ENCODE peak calls at places on chromosomes 12 and 14, in nine cellular contexts. T is astrocyte, I is GM23338, B is brain microvascular endothelial cell, F is gastrocnemius medialis, N is foreskin keratinocyte, D is right atrium auricular region, Y is lower leg skin, J is endothelial cell. Q is an unnamed sample.

GRCh38 chr12:14611640-14612203 is 44.0 kb upstream of the PLBD1 start:
- DNase-seq in T (no peak), I (no peak), B (no peak), F (no peak), N (no peak), D (no peak), Y (no peak), J (no peak), Q (no peak)

GRCh38 chr12:77796775-77797174 is 33.9 kb upstream of the NAV3 start:
- DNase-seq in T (peak), I (no peak), B (no peak), F (no peak), N (peak), D (no peak), Y (no peak), J (no peak), Q (no peak)

GRCh38 chr14:23349156-23349845 is 3.4 kb downstream of the SLC22A17 start:
- DNase-seq in T (no peak), I (no peak), B (no peak), F (no peak), N (no peak), D (no peak), Y (no peak), J (no peak), Q (no peak)

GRCh38 chr12:131101006-131101405 is 147.3 kb downstream of the ADGRD1 start:
- DNase-seq in T (no peak), I (no peak), B (no peak), F (no peak), N (no peak), D (no peak), Y (no peak), J (no peak), Q (no peak)

GRCh38 chr12:119444462-119445044 is 110.0 kb downstream of the CCDC60 start:
- DNase-seq in T (peak), I (peak), B (peak), F (peak), N (no peak), D (no peak), Y (peak), J (peak), Q (peak)

GRCh38 chr12:4996714-4997113 is 47.0 kb upstream of the KCNA5 start:
- DNase-seq in T (no peak), I (no peak), B (no peak), F (no peak), N (no peak), D (no peak), Y (no peak), J (no peak), Q (no peak)

GRCh38 chr12:53999596-54000104 is 311 bp upstream of the HOXC9 start:
- DNase-seq in T (no peak), I (peak), B (no peak), F (peak), N (peak), D (no peak), Y (peak), J (no peak), Q (no peak)

GRCh38 chr14:96484391-96484790 is 17.8 kb upstream of the PAPOLA start:
- DNase-seq in T (no peak), I (no peak), B (no peak), F (no peak), N (no peak), D (no peak), Y (no peak), J (no peak), Q (no peak)

GRCh38 chr12:128823216-128823915 is 392 bp downstream of the SLC15A4 start:
- DNase-seq in T (peak), I (peak), B (no peak), F (no peak), N (no peak), D (no peak), Y (no peak), J (peak), Q (peak)

GRCh38 chr12:12741705-12742104 is 24.5 kb downstream of the CDKN1B start:
- DNase-seq in T (no peak), I (no peak), B (no peak), F (no peak), N (no peak), D (no peak), Y (no peak), J (no peak), Q (no peak)

GRCh38 chr12:57090924-57091632 is 2.2 kb downstream of the NAB2 start:
- DNase-seq in T (no peak), I (no peak), B (no peak), F (no peak), N (no peak), D (no peak), Y (no peak), J (no peak), Q (no peak)

GRCh38 chr14:98489115-98489514 is 782.9 kb downstream of the BCL11B start:
- DNase-seq in T (peak), I (no peak), B (no peak), F (no peak), N (peak), D (no peak), Y (no peak), J (no peak), Q (no peak)

GRCh38 chr14:103190731-103191130 is 67.5 kb downstream of the TNFAIP2 start:
- DNase-seq in T (no peak), I (no peak), B (no peak), F (no peak), N (no peak), D (no peak), Y (no peak), J (no peak), Q (no peak)

GRCh38 chr14:84129028-84129427 is 1400.9 kb upstream of the FLRT2 start:
- DNase-seq in T (no peak), I (no peak), B (no peak), F (no peak), N (no peak), D (no peak), Y (no peak), J (no peak), Q (no peak)

GRCh38 chr14:29805415-29806123 is 122.1 kb downstream of the PRKD1 start:
- DNase-seq in T (peak), I (no peak), B (peak), F (peak), N (peak), D (peak), Y (peak), J (no peak), Q (no peak)

GRCh38 chr14:72247896-72248295 is 315.7 kb downstream of the RGS6 start:
- DNase-seq in T (no peak), I (no peak), B (no peak), F (no peak), N (no peak), D (no peak), Y (no peak), J (no peak), Q (no peak)

GRCh38 chr14:52563120-52563519 is 10.5 kb downstream of the GPR137C start:
- DNase-seq in T (peak), I (no peak), B (peak), F (no peak), N (peak), D (no peak), Y (no peak), J (no peak), Q (no peak)

GRCh38 chr12:122116707-122117535 is 38.4 kb downstream of the MLXIP start:
- DNase-seq in T (no peak), I (no peak), B (no peak), F (no peak), N (no peak), D (no peak), Y (no peak), J (no peak), Q (no peak)

GRCh38 chr12:101375573-101375972 is 32.0 kb downstream of the ARL1 start:
- DNase-seq in T (no peak), I (no peak), B (no peak), F (no peak), N (no peak), D (no peak), Y (no peak), J (no peak), Q (no peak)

GRCh38 chr14:74973003-74973614 is 17.7 kb upstream of the PGF start:
- DNase-seq in T (peak), I (no peak), B (peak), F (no peak), N (no peak), D (no peak), Y (peak), J (peak), Q (no peak)

GRCh38 chr12:19018302-19018980 is 111.1 kb upstream of the PLEKHA5 start:
- DNase-seq in T (peak), I (no peak), B (peak), F (no peak), N (peak), D (no peak), Y (no peak), J (no peak), Q (no peak)

GRCh38 chr14:93042968-93043940 is 72.5 kb downstream of the ITPK1 start:
- DNase-seq in T (peak), I (no peak), B (peak), F (peak), N (peak), D (peak), Y (peak), J (no peak), Q (peak)

GRCh38 chr12:113914176-113914575 is 51.9 kb downstream of the RBM19 start:
- DNase-seq in T (no peak), I (no peak), B (no peak), F (no peak), N (no peak), D (no peak), Y (no peak), J (no peak), Q (no peak)
- TF ChIP-seq CTCF in T (no peak), I (no peak), B (no peak), F (no peak), N (no peak), D (no peak), Y (no peak), J (no peak), Q (no peak)

GRCh38 chr14:104224516-104225281 is 86.3 kb downstream of the KIF26A start:
- DNase-seq in T (no peak), I (peak), B (no peak), F (no peak), N (no peak), D (no peak), Y (no peak), J (peak), Q (no peak)
- TF ChIP-seq CTCF in T (no peak), I (peak), B (peak), F (peak), N (no peak), D (peak), Y (no peak), J (peak), Q (no peak)

GRCh38 chr14:91311284-91311662 is 66.8 kb upstream of the GPR68 start:
- DNase-seq in T (no peak), I (no peak), B (no peak), F (no peak), N (no peak), D (no peak), Y (no peak), J (no peak), Q (no peak)
- TF ChIP-seq CTCF in T (no peak), I (no peak), B (no peak), F (no peak), N (no peak), D (no peak), Y (no peak), J (no peak), Q (no peak)

GRCh38 chr14:58565834-58566233 is 71.9 kb upstream of the DACT1 start:
- DNase-seq in T (no peak), I (no peak), B (no peak), F (no peak), N (no peak), D (no peak), Y (no peak), J (no peak), Q (peak)
- TF ChIP-seq CTCF in T (no peak), I (no peak), B (no peak), F (no peak), N (no peak), D (no peak), Y (no peak), J (no peak), Q (no peak)

GRCh38 chr12:72271401-72271740 is 799 bp upstream of the TRHDE start:
- DNase-seq in T (no peak), I (peak), B (peak), F (no peak), N (no peak), D (peak), Y (no peak), J (peak), Q (no peak)

GRCh38 chr12:72267974-72268373 is 4.2 kb upstream of the TRHDE start:
- DNase-seq in T (no peak), I (peak), B (no peak), F (no peak), N (no peak), D (no peak), Y (no peak), J (no peak), Q (no peak)

GRCh38 chr12:72270246-72270645 is 1.9 kb upstream of the TRHDE start:
- DNase-seq in T (no peak), I (no peak), B (no peak), F (no peak), N (no peak), D (no peak), Y (no peak), J (no peak), Q (no peak)

GRCh38 chr12:72268386-72268785 is 3.8 kb upstream of the TRHDE start:
- DNase-seq in T (no peak), I (no peak), B (no peak), F (no peak), N (no peak), D (no peak), Y (no peak), J (no peak), Q (no peak)

GRCh38 chr12:72269491-72269890 is 2.7 kb upstream of the TRHDE start:
- DNase-seq in T (no peak), I (no peak), B (no peak), F (no peak), N (no peak), D (no peak), Y (no peak), J (no peak), Q (no peak)
- TF ChIP-seq CTCF in T (no peak), I (no peak), B (no peak), F (no peak), N (no peak), D (no peak), Y (no peak), J (no peak), Q (no peak)

DNA sequence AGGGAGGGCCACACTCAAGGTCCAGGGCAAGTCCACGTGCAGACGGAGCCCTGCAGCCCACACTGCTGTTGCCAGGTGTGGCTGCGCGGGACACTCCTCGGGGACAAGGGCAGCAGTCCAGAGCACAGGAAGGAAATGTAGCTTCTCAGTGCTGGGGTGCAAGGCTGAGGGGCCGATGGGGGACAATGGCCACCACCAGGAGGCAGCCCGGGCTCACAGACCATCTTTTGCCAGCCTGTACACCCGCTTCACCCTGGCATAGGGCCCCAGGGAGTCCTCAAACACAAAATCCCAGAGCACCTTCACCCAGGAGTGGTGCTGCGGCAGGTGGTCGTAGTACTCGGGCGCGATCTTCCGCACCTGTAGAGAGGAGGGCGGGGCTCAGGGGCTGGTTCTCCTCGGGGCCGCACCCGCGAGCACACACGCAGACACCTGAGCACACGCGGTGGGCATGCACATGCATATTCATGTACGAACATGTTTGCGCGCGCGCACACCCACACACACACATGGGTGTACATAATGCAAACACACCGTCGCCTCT is 12.8 kb downstream of the DEGS2 start:
- DNase-seq in T (no peak), I (no peak), B (no peak), F (no peak), N (no peak), D (no peak), Y (no peak), J (no peak), Q (no peak)
- TF ChIP-seq CTCF in T (no peak), I (no peak), B (peak), F (no peak), N (no peak), D (no peak), Y (no peak), J (no peak), Q (no peak)

GRCh38 chr12:93727195-93727811 is 50.1 kb downstream of the CRADD start:
- DNase-seq in T (no peak), I (no peak), B (no peak), F (peak), N (no peak), D (no peak), Y (no peak), J (no peak), Q (no peak)
- TF ChIP-seq CTCF in T (no peak), I (no peak), B (no peak), F (peak), N (no peak), D (no peak), Y (no peak), J (no peak), Q (no peak)

GRCh38 chr14:24368215-24368561 is 204 bp downstream of the NFATC4 start:
- DNase-seq in T (no peak), I (peak), B (no peak), F (no peak), N (no peak), D (no peak), Y (no peak), J (no peak), Q (no peak)

GRCh38 chr14:24369907-24370687 is 2.1 kb downstream of the NFATC4 start:
- DNase-seq in T (no peak), I (no peak), B (no peak), F (no peak), N (no peak), D (no peak), Y (no peak), J (no peak), Q (no peak)

GRCh38 chr14:24369463-24369862 is 1.5 kb downstream of the NFATC4 start:
- DNase-seq in T (no peak), I (no peak), B (no peak), F (no peak), N (no peak), D (no peak), Y (no peak), J (no peak), Q (no peak)

GRCh38 chr14:24367506-24368214 is at the start of gene NFATC4:
- DNase-seq in T (peak), I (peak), B (peak), F (peak), N (peak), D (peak), Y (peak), J (peak), Q (peak)

DNA sequence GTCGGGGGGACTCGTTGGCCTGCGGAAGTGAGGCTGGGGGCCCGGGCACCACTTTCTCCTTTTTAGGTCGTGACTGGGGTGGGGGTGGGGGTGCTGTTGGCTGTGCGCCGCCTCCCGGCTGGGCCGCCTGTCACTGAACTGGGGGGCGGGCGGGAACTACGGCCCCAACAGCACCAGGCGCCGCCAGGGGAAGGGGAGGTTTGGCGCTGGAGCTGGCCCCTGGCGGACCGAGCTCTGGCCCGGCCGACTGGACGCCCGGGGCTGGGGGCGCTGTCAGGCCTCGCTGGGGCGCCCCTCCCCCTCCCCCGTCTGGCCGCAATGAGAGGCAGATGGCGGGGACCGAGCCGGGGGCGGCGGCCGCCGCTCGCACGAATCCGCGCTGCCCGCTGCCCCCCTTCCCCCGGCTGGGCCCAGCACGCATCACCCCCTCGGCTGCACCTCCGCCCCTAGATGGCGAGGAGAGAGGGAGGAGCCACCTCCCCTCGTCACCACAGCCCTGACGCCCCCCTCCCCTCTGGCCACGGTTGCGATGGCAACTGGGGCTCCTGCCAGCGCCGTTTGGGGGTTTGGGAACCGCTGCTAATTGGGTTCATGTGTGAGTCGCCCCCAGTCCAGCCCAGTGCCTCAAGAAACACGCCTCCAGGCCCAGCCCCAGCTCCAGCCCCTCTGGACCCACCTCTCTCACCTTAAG is 723 bp downstream of the NFATC4 start:
- DNase-seq in T (peak), I (peak), B (peak), F (no peak), N (no peak), D (no peak), Y (no peak), J (peak), Q (no peak)
- TF ChIP-seq CTCF in T (no peak), I (no peak), B (no peak), F (no peak), N (no peak), D (peak), Y (no peak), J (no peak), Q (no peak)

GRCh38 chr14:54722791-54723432 is 156.0 kb downstream of the SAMD4A start:
- DNase-seq in T (peak), I (peak), B (peak), F (no peak), N (peak), D (no peak), Y (no peak), J (no peak), Q (no peak)
- TF ChIP-seq CTCF in T (peak), I (peak), B (peak), F (peak), N (peak), D (peak), Y (no peak), J (no peak), Q (no peak)